ENCODE peak calls at places on chromosomes 2 and 18, in nine cellular contexts. N is AG09309; Z is CD4-positive, alpha-beta memory T cell; H is fibroblast of mammary gland; C is foreskin fibroblast; S is adrenal gland; Y is thoracic aorta; O is neuronal stem cell; G is hepatocyte. T is an unnamed sample.

GRCh38 chr2:62706721-62707516 is 1.4 kb downstream of the EHBP1 start:
- DNase-seq in C (no peak), Z (no peak), N (no peak), H (peak; percentile 6), O (no peak), G (no peak), S (no peak), Y (no peak), T (no peak)

GRCh38 chr2:149661844-149662243 is 74.3 kb upstream of the MMADHC start:
- DNase-seq in Z (no peak), O (no peak), Y (no peak), N (peak; percentile 37), S (no peak), G (peak; percentile 32), H (peak; percentile 61), C (peak; percentile 69), T (peak; percentile 33)

GRCh38 chr2:185738679-185739472 is at the start of gene FSIP2:
- DNase-seq in O (peak; percentile 83), C (peak; percentile 4), S (peak; percentile 79), G (peak; percentile 94), Z (no peak), N (no peak), H (peak; percentile 64), Y (no peak), T (no peak)

GRCh38 chr2:15912203-15912602 is 28.1 kb upstream of the MYCN start:
- DNase-seq in H (peak; percentile 59), O (no peak), S (peak; percentile 31), Y (no peak), G (peak; percentile 72), Z (no peak), N (no peak), C (no peak), T (peak; percentile 33)

GRCh38 chr18:4599312-4599711 is 144.2 kb upstream of the DLGAP1 start:
- DNase-seq in H (no peak), Z (no peak), N (no peak), G (no peak), C (no peak), S (no peak), Y (no peak), O (no peak), T (no peak)

GRCh38 chr2:19722486-19723420 is 179.0 kb downstream of the TTC32 start:
- DNase-seq in G (no peak), Y (no peak), Z (no peak), N (no peak), C (no peak), O (no peak), S (no peak), H (peak; percentile 74), T (no peak)

GRCh38 chr2:232877940-232878511 is 8.0 kb downstream of the SNORC start:
- DNase-seq in N (no peak), Z (no peak), S (no peak), C (no peak), H (no peak), Y (no peak), G (no peak), O (no peak), T (no peak)

GRCh38 chr2:100643906-100644501 is 81.2 kb downstream of the PDCL3 start:
- DNase-seq in C (no peak), N (no peak), Y (no peak), H (no peak), O (no peak), S (no peak), Z (peak; percentile 83), G (no peak), T (no peak)

GRCh38 chr18:72273025-72273424 is 271.1 kb downstream of the CBLN2 start:
- DNase-seq in H (no peak), G (no peak), C (no peak), O (no peak), S (no peak), Y (no peak), Z (no peak), N (no peak), T (no peak)

GRCh38 chr2:234816491-234816890 is 135.3 kb upstream of the SH3BP4 start:
- DNase-seq in H (no peak), Y (no peak), N (no peak), Z (no peak), S (no peak), G (no peak), C (no peak), O (no peak), T (no peak)

GRCh38 chr2:111120253-111121027 is at the start of gene BCL2L11:
- DNase-seq in H (peak; percentile 80), C (peak; percentile 91), G (peak; percentile 97), Y (peak; percentile 54), Z (peak; percentile 87), N (peak; percentile 49), O (peak; percentile 92), S (peak; percentile 96), T (peak; percentile 80)

GRCh38 chr2:168944065-168944464 is 43.0 kb downstream of the G6PC2 start:
- DNase-seq in G (no peak), S (no peak), C (no peak), O (no peak), Z (no peak), Y (no peak), H (no peak), N (no peak), T (no peak)

GRCh38 chr18:74734013-74734444 is 136.4 kb downstream of the ZNF407 start:
- DNase-seq in Z (no peak), C (no peak), H (no peak), G (peak; percentile 20), N (no peak), O (no peak), Y (no peak), S (no peak), T (no peak)

GRCh38 chr2:11029136-11029535 is 117.4 kb downstream of the KCNF1 start:
- DNase-seq in C (no peak), S (no peak), N (no peak), O (no peak), G (no peak), H (no peak), Y (no peak), Z (no peak), T (no peak)

GRCh38 chr2:157930728-157931127 is 54.6 kb upstream of the ACVR1 start:
- DNase-seq in Z (no peak), Y (no peak), N (no peak), S (no peak), C (no peak), O (no peak), H (no peak), G (no peak), T (no peak)
- H3K4me3 ChIP-seq in Z (no peak overlapping the region), Y (no peak overlapping the region), N (no peak overlapping the region), S (no peak overlapping the region), C (no peak overlapping the region), O (no peak overlapping the region), H (no peak overlapping the region), G (no peak overlapping the region), T (no peak overlapping the region)

GRCh38 chr2:230949966-230950832 is 25.2 kb upstream of the GPR55 start:
- DNase-seq in O (no peak), Y (no peak), C (no peak), H (no peak), Z (no peak), S (no peak), N (no peak), G (no peak), T (no peak)

GRCh38 chr2:230947235-230947576 is 22.2 kb upstream of the GPR55 start:
- DNase-seq in Y (no peak), Z (no peak), N (no peak), O (no peak), C (no peak), S (no peak), G (no peak), H (no peak), T (no peak)

GRCh38 chr2:230946429-230947234 is 21.6 kb upstream of the GPR55 start:
- DNase-seq in H (no peak), S (no peak), O (no peak), Z (no peak), C (no peak), G (no peak), Y (no peak), N (no peak), T (no peak)

GRCh38 chr2:230950833-230951339 is 25.8 kb upstream of the GPR55 start:
- DNase-seq in C (no peak), G (no peak), S (no peak), Y (no peak), Z (no peak), H (no peak), N (no peak), O (no peak), T (no peak)

GRCh38 chr2:230947908-230948365 is 22.9 kb upstream of the GPR55 start:
- DNase-seq in O (no peak), G (no peak), H (no peak), C (no peak), N (no peak), Y (no peak), Z (no peak), S (no peak), T (no peak)
- H3K4me3 ChIP-seq in O (no peak overlapping the region), G (no peak overlapping the region), H (no peak overlapping the region), C (no peak overlapping the region), N (no peak overlapping the region), Y (no peak overlapping the region), Z (no peak overlapping the region), S (no peak overlapping the region), T (no peak overlapping the region)

GRCh38 chr2:54604771-54605350 is 118.6 kb upstream of the EML6 start:
- DNase-seq in G (no peak), S (no peak), O (no peak), H (no peak), N (no peak), Y (no peak), Z (no peak), C (no peak), T (no peak)
- H3K4me3 ChIP-seq in G (no peak overlapping the region), S (no peak overlapping the region), O (no peak overlapping the region), H (no peak overlapping the region), N (no peak overlapping the region), Y (no peak overlapping the region), Z (no peak overlapping the region), C (no peak overlapping the region), T (no peak overlapping the region)

DNA sequence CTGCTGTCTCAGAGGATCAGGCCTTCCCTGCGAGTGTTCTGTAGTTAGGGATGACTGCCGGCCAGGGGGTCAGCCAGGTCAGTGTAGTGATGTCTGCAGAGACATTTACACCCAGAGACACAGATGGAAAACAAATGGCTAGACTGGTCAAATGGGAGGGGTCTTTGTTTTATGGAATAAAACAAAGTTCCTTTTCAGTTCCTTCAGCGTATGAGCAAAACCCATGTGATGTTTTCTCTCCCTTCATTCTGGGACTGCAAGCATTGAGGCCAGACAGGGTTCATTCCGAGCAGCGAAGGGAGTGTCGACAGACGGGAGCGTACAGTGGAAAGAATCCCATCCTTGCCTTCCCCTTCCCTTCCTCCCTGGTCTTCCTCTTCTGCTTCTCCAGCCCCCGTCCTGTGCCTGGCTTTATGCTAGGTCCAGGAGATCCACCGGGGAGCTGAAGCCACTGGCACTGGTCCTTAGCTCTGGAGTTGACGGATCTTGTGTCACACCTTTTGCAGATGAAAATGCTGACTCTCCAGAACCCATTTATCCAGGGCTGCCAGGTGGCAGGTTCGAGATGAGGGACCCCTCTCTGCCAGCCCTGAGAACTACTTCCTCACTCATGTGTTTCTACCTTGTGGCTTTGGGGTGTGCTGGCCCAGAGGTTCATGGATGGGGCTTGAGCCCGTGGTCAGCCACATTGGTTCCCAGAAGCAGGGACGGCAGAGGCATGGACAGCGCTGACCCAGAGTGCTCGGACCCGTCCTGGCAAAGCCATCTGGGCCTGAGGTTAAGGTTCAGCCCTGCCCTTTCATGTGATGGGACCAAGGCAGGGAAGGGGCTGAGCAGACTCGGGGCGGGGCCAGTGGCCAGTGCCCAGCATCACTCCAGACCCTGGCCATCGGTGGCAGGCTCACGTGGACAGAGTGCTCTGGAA is 24.2 kb downstream of the ITGB1BP1 start:
- DNase-seq in H (no peak), N (no peak), Z (no peak), O (no peak), S (no peak), Y (no peak), C (no peak), G (no peak), T (no peak)
- H3K4me3 ChIP-seq in H (no peak overlapping the region), N (no peak overlapping the region), Z (no peak overlapping the region), O (peak overlapping the region; percentile 5), S (no peak overlapping the region), Y (no peak overlapping the region), C (no peak overlapping the region), G (no peak overlapping the region), T (no peak overlapping the region)

GRCh38 chr2:120231564-120231973 is 8.4 kb upstream of the TMEM185B start:
- DNase-seq in N (no peak), S (no peak), Z (no peak), C (no peak), Y (no peak), H (no peak), O (no peak), G (no peak), T (no peak)
- H3K4me3 ChIP-seq in N (no peak overlapping the region), S (no peak overlapping the region), Z (peak overlapping the region; percentile 69), C (no peak overlapping the region), Y (peak overlapping the region; percentile 67), H (no peak overlapping the region), O (no peak overlapping the region), G (no peak overlapping the region), T (no peak overlapping the region)

T was measured in astrocyte of the cerebellum.